ENCODE peak calls at places on chromosomes 5 and 9, in seven cellular contexts. K, E, G, C, S, F and J are unnamed samples.

GRCh38 chr5:74660146-74660545 is 19.6 kb upstream of the ENC1 start:
- DNase-seq in K (no peak), E (no peak), F (no peak), S (no peak), G (no peak), C (no peak), J (no peak)

GRCh38 chr5:117077142-117077541 is 502.5 kb upstream of the SEMA6A start:
- DNase-seq in E (no peak), K (no peak), F (no peak), C (no peak), G (no peak), S (no peak), J (no peak)

GRCh38 chr9:96245399-96245798 is 56.6 kb downstream of the HSD17B3 start:
- DNase-seq in E (no peak), G (no peak), S (no peak), C (no peak), K (no peak), F (no peak), J (no peak)

GRCh38 chr5:119355636-119356383 is at the start of gene TNFAIP8:
- DNase-seq in C (peak), F (peak), K (peak), G (no peak), E (peak), S (peak), J (peak)

GRCh38 chr9:12469084-12469483 is 224.1 kb upstream of the TYRP1 start:
- DNase-seq in K (no peak), S (no peak), E (no peak), F (no peak), C (no peak), G (no peak), J (no peak)

GRCh38 chr5:163867738-163868137 is 362.3 kb downstream of the MAT2B start:
- DNase-seq in K (no peak), C (no peak), E (no peak), F (no peak), S (no peak), G (no peak), J (no peak)

GRCh38 chr5:79938468-79938867 is 52.6 kb downstream of the MTX3 start:
- DNase-seq in G (no peak), F (no peak), E (no peak), C (no peak), K (no peak), S (no peak), J (no peak)

GRCh38 chr5:142796492-142797109 is 26.4 kb downstream of the ARHGAP26 start:
- DNase-seq in E (no peak), C (no peak), F (no peak), S (no peak), K (no peak), G (no peak), J (no peak)

GRCh38 chr5:169641253-169641652 is 4.2 kb downstream of the DOCK2 start:
- DNase-seq in G (no peak), C (no peak), S (peak), F (no peak), K (no peak), E (no peak), J (no peak)

GRCh38 chr9:32627394-32627954 is 8.0 kb downstream of the TAF1L start:
- DNase-seq in E (no peak), S (no peak), C (no peak), F (no peak), K (no peak), G (no peak), J (no peak)

GRCh38 chr5:30845194-30845593 is 348.3 kb upstream of the CDH6 start:
- DNase-seq in K (no peak), E (no peak), C (no peak), S (no peak), G (no peak), F (no peak), J (no peak)